ENCODE peak calls at places on chromosomes 11 and 22, in eight cellular contexts. V is RPMI8226; S is GM19239; M is astrocyte of the cerebellum; A is HT-29; H is osteoblast; X is right atrium auricular region; E is CD4-positive, alpha-beta memory T cell. I is an unnamed sample.
A peak's percentile ranks its signal among the peaks of the same experiment; 100 is the strongest.

GRCh38 chr11:60164550-60165075 is 18.3 kb downstream of the MS4A6A start:
- DNase-seq in V (no peak), S (no peak), M (no peak), A (no peak), H (no peak), X (no peak), E (no peak), I (no peak)

GRCh38 chr22:24994070-24994763 is 41.7 kb downstream of the KIAA1671 start:
- DNase-seq in V (peak; percentile 61), S (no peak), M (no peak), A (peak; percentile 65), H (peak; percentile 97), X (no peak), E (no peak), I (peak; percentile 50)

GRCh38 chr11:35875063-35875462 is 68.8 kb upstream of the LDLRAD3 start:
- DNase-seq in V (no peak), S (no peak), M (no peak), A (no peak), H (no peak), X (no peak), E (no peak), I (no peak)

GRCh38 chr22:27136596-27136995 is 479.2 kb downstream of the MIAT start:
- DNase-seq in V (no peak), S (no peak), M (no peak), A (no peak), H (peak; percentile 31), X (no peak), E (no peak), I (no peak)

GRCh38 chr11:12446863-12447262 is 69.5 kb downstream of the PARVA start:
- DNase-seq in V (no peak), S (no peak), M (no peak), A (no peak), H (no peak), X (no peak), E (no peak), I (no peak)

GRCh38 chr11:122069946-122070345 is 46.1 kb downstream of the BLID start:
- DNase-seq in V (peak; percentile 45), S (no peak), M (peak; percentile 90), A (peak; percentile 11), H (peak; percentile 31), X (peak; percentile 70), E (no peak), I (peak; percentile 79)

GRCh38 chr22:38599466-38599865 is 29.5 kb upstream of the DMC1 start:
- DNase-seq in V (no peak), S (no peak), M (no peak), A (no peak), H (no peak), X (no peak), E (no peak), I (no peak)

GRCh38 chr22:48939441-48940265 is 888.0 kb downstream of the BRD1 start:
- DNase-seq in V (no peak), S (no peak), M (no peak), A (no peak), H (peak; percentile 60), X (peak; percentile 36), E (no peak), I (no peak)

GRCh38 chr11:21398195-21398594 is 728.8 kb downstream of the NELL1 start:
- DNase-seq in V (no peak), S (no peak), M (no peak), A (no peak), H (no peak), X (no peak), E (no peak), I (no peak)

GRCh38 chr22:42065408-42066132 is 5.0 kb downstream of the NAGA start:
- DNase-seq in V (no peak), S (no peak), M (no peak), A (no peak), H (no peak), X (peak; percentile 40), E (no peak), I (no peak)

I was measured in hepatocyte.